ENCODE peak calls at places on chromosome 21, in eight cellular contexts. Q is ELR; T is RKO; A is astrocyte of the spinal cord; W is stimulated activated CD4-positive, alpha-beta T cell treated with anti-CD3 and anti-CD28 coated beads, Interleukin-15, amount 100 ng/mL, for 1 hour; P is ureter; N is NCI-H2029; H is Caki2. F is an unnamed sample.

GRCh38 chr21:35943752-35944151 is 116.6 kb downstream of the SETD4 start:
- DNase-seq in Q (no peak), W (no peak), T (no peak), H (no peak), A (no peak), N (peak), P (no peak), F (no peak)

GRCh38 chr21:43300496-43301423 is 126.2 kb downstream of the SIK1 start:
- DNase-seq in N (no peak), P (no peak), H (no peak), W (no peak), Q (no peak), T (no peak), A (no peak), F (peak)

GRCh38 chr21:45826733-45827692 is 154.6 kb upstream of the COL6A1 start:
- DNase-seq in P (peak), T (no peak), Q (no peak), N (no peak), A (no peak), H (no peak), W (no peak), F (no peak)

GRCh38 chr21:33441489-33442477 is 38.0 kb downstream of the TMEM50B start:
- DNase-seq in A (peak), Q (peak), W (no peak), H (peak), P (no peak), N (peak), T (no peak), F (peak)

GRCh38 chr21:37695111-37695510 is 221.1 kb downstream of the KCNJ6 start:
- DNase-seq in T (no peak), A (no peak), W (no peak), N (no peak), Q (no peak), P (no peak), H (no peak), F (no peak)

GRCh38 chr21:42367379-42368165 is 1.2 kb upstream of the TFF1 start:
- DNase-seq in A (no peak), P (no peak), T (no peak), Q (no peak), W (no peak), H (no peak), N (no peak), F (no peak)

GRCh38 chr21:44526096-44526997 is 13.6 kb downstream of the KRTAP10-1 start:
- DNase-seq in A (no peak), P (no peak), N (no peak), T (no peak), Q (no peak), H (no peak), W (no peak), F (peak)

GRCh38 chr21:42056996-42057689 is 14.0 kb upstream of the UMODL1 start:
- DNase-seq in A (peak), Q (peak), P (peak), H (no peak), W (no peak), T (no peak), N (peak), F (no peak)

GRCh38 chr21:39647476-39647875 is 34.7 kb downstream of the B3GALT5 start:
- DNase-seq in P (peak), N (no peak), Q (peak), W (no peak), H (no peak), T (no peak), A (peak), F (no peak)

GRCh38 chr21:17390575-17390974 is 122.3 kb upstream of the CXADR start:
- DNase-seq in Q (peak), H (no peak), W (no peak), A (no peak), N (no peak), T (no peak), P (no peak), F (no peak)

GRCh38 chr21:40504825-40505224 is 342.1 kb downstream of the DSCAM start:
- DNase-seq in W (no peak), A (no peak), P (no peak), Q (no peak), H (no peak), N (no peak), T (no peak), F (no peak)

GRCh38 chr21:41289431-41289830 is 27.2 kb upstream of the FAM3B start:
- DNase-seq in T (no peak), H (no peak), Q (peak), N (no peak), P (no peak), W (no peak), A (no peak), F (no peak)

GRCh38 chr21:33296156-33296555 is 28.6 kb upstream of the IFNAR1 start:
- DNase-seq in N (no peak), W (no peak), H (no peak), P (no peak), A (no peak), Q (no peak), T (no peak), F (no peak)

GRCh38 chr21:15034126-15034848 is 30.5 kb downstream of the NRIP1 start:
- DNase-seq in Q (peak), T (no peak), P (no peak), H (no peak), N (no peak), W (no peak), A (peak), F (no peak)

GRCh38 chr21:14864211-14865021 is 200.4 kb downstream of the NRIP1 start:
- DNase-seq in T (peak), N (peak), P (peak), A (peak), W (no peak), Q (peak), H (peak), F (peak)

GRCh38 chr21:29055080-29055479 is 18.4 kb downstream of the CCT8 start:
- DNase-seq in W (no peak), H (no peak), Q (no peak), P (no peak), T (no peak), N (no peak), A (no peak), F (no peak)

GRCh38 chr21:15064576-15065380 is at the start of gene NRIP1:
- DNase-seq in H (peak), Q (peak), W (peak), N (peak), A (peak), P (peak), T (peak), F (peak)

GRCh38 chr21:23217597-23217996 is 2219.4 kb downstream of the NCAM2 start:
- DNase-seq in Q (peak), P (no peak), W (no peak), H (no peak), A (peak), T (peak), N (no peak), F (no peak)

GRCh38 chr21:39612233-39613028 is at the start of gene B3GALT5:
- DNase-seq in W (no peak), T (no peak), H (peak), N (peak), Q (peak), P (no peak), A (peak), F (no peak)